ENCODE peak calls at places on chromosomes 7 and 10, in five cellular contexts. One of them, this sample, is unnamed.

GRCh38 chr10:98361131-98361633 is 53.8 kb downstream of the PYROXD2 start:
- DNase-seq in astrocyte of the cerebellum: peak; percentile 91
- DNase-seq in HS-5: peak; percentile 88
- DNase-seq in activated T-cell treated with anti-CD3 and anti-CD28 coated beads, Interleukin-2, amount 50 U/mL, for 24 hours: peak; percentile 34
- DNase-seq in progenitor cell of endocrine pancreas: no peak
- DNase-seq in this sample: peak; percentile 95

GRCh38 chr7:70384891-70385290 is 747.1 kb upstream of the GALNT17 start:
- DNase-seq in astrocyte of the cerebellum: peak; percentile 58
- DNase-seq in HS-5: no peak
- DNase-seq in activated T-cell treated with anti-CD3 and anti-CD28 coated beads, Interleukin-2, amount 50 U/mL, for 24 hours: no peak
- DNase-seq in progenitor cell of endocrine pancreas: no peak
- DNase-seq in this sample: no peak

GRCh38 chr10:79055892-79056291 is 12.9 kb upstream of the ZMIZ1 start:
- DNase-seq in astrocyte of the cerebellum: no peak
- DNase-seq in HS-5: no peak
- DNase-seq in activated T-cell treated with anti-CD3 and anti-CD28 coated beads, Interleukin-2, amount 50 U/mL, for 24 hours: no peak
- DNase-seq in progenitor cell of endocrine pancreas: no peak
- DNase-seq in this sample: no peak

GRCh38 chr10:33321516-33321915 is 13.0 kb downstream of the NRP1 start:
- DNase-seq in astrocyte of the cerebellum: no peak
- DNase-seq in HS-5: no peak
- DNase-seq in activated T-cell treated with anti-CD3 and anti-CD28 coated beads, Interleukin-2, amount 50 U/mL, for 24 hours: no peak
- DNase-seq in progenitor cell of endocrine pancreas: no peak
- DNase-seq in this sample: no peak

GRCh38 chr7:121832347-121832746 is 40.6 kb upstream of the PTPRZ1 start:
- DNase-seq in astrocyte of the cerebellum: no peak
- DNase-seq in HS-5: no peak
- DNase-seq in activated T-cell treated with anti-CD3 and anti-CD28 coated beads, Interleukin-2, amount 50 U/mL, for 24 hours: no peak
- DNase-seq in progenitor cell of endocrine pancreas: no peak
- DNase-seq in this sample: no peak

GRCh38 chr10:46222364-46222935 is 64.3 kb upstream of the ANTXRL start:
- DNase-seq in astrocyte of the cerebellum: no peak
- DNase-seq in HS-5: no peak
- DNase-seq in activated T-cell treated with anti-CD3 and anti-CD28 coated beads, Interleukin-2, amount 50 U/mL, for 24 hours: no peak
- DNase-seq in progenitor cell of endocrine pancreas: no peak
- DNase-seq in this sample: no peak

GRCh38 chr10:101778781-101779543 is 3.0 kb upstream of the FGF8 start:
- DNase-seq in astrocyte of the cerebellum: no peak
- DNase-seq in HS-5: no peak
- DNase-seq in activated T-cell treated with anti-CD3 and anti-CD28 coated beads, Interleukin-2, amount 50 U/mL, for 24 hours: peak; percentile 59
- DNase-seq in progenitor cell of endocrine pancreas: no peak
- DNase-seq in this sample: no peak

GRCh38 chr7:108824840-108825540 is 255.3 kb downstream of the DNAJB9 start:
- DNase-seq in astrocyte of the cerebellum: peak; percentile 96
- DNase-seq in HS-5: no peak
- DNase-seq in activated T-cell treated with anti-CD3 and anti-CD28 coated beads, Interleukin-2, amount 50 U/mL, for 24 hours: no peak
- DNase-seq in progenitor cell of endocrine pancreas: no peak
- DNase-seq in this sample: no peak

GRCh38 chr7:107151538-107151937 is 17.3 kb upstream of the HBP1 start:
- DNase-seq in astrocyte of the cerebellum: no peak
- DNase-seq in HS-5: no peak
- DNase-seq in activated T-cell treated with anti-CD3 and anti-CD28 coated beads, Interleukin-2, amount 50 U/mL, for 24 hours: no peak
- DNase-seq in progenitor cell of endocrine pancreas: no peak
- DNase-seq in this sample: no peak

GRCh38 chr7:103381280-103382061 is 34.0 kb downstream of the PSMC2 start:
- DNase-seq in astrocyte of the cerebellum: no peak
- DNase-seq in HS-5: no peak
- DNase-seq in activated T-cell treated with anti-CD3 and anti-CD28 coated beads, Interleukin-2, amount 50 U/mL, for 24 hours: no peak
- DNase-seq in progenitor cell of endocrine pancreas: no peak
- DNase-seq in this sample: no peak

GRCh38 chr10:23516530-23516929 is 77.7 kb downstream of the OTUD1 start:
- DNase-seq in astrocyte of the cerebellum: peak; percentile 1
- DNase-seq in HS-5: no peak
- DNase-seq in activated T-cell treated with anti-CD3 and anti-CD28 coated beads, Interleukin-2, amount 50 U/mL, for 24 hours: no peak
- DNase-seq in progenitor cell of endocrine pancreas: no peak
- DNase-seq in this sample: no peak

GRCh38 chr10:28925154-28925663 is 247.9 kb downstream of the BAMBI start:
- DNase-seq in astrocyte of the cerebellum: no peak
- DNase-seq in HS-5: no peak
- DNase-seq in activated T-cell treated with anti-CD3 and anti-CD28 coated beads, Interleukin-2, amount 50 U/mL, for 24 hours: no peak
- DNase-seq in progenitor cell of endocrine pancreas: no peak
- DNase-seq in this sample: no peak

GRCh38 chr7:22275574-22276150 is 81.3 kb downstream of the RAPGEF5 start:
- DNase-seq in astrocyte of the cerebellum: no peak
- DNase-seq in HS-5: no peak
- DNase-seq in activated T-cell treated with anti-CD3 and anti-CD28 coated beads, Interleukin-2, amount 50 U/mL, for 24 hours: no peak
- DNase-seq in progenitor cell of endocrine pancreas: no peak
- DNase-seq in this sample: no peak

GRCh38 chr7:143054621-143055020 is 2.5 kb downstream of the OR6V1 start:
- DNase-seq in astrocyte of the cerebellum: no peak
- DNase-seq in HS-5: no peak
- DNase-seq in activated T-cell treated with anti-CD3 and anti-CD28 coated beads, Interleukin-2, amount 50 U/mL, for 24 hours: no peak
- DNase-seq in progenitor cell of endocrine pancreas: no peak
- DNase-seq in this sample: no peak

GRCh38 chr7:132614428-132615076 is 38.3 kb upstream of the PLXNA4 start:
- DNase-seq in astrocyte of the cerebellum: no peak
- DNase-seq in HS-5: no peak
- DNase-seq in activated T-cell treated with anti-CD3 and anti-CD28 coated beads, Interleukin-2, amount 50 U/mL, for 24 hours: no peak
- DNase-seq in progenitor cell of endocrine pancreas: no peak
- DNase-seq in this sample: no peak

GRCh38 chr7:113113912-113114311 is 4.4 kb downstream of the SMIM30 start:
- DNase-seq in astrocyte of the cerebellum: no peak
- DNase-seq in HS-5: no peak
- DNase-seq in activated T-cell treated with anti-CD3 and anti-CD28 coated beads, Interleukin-2, amount 50 U/mL, for 24 hours: no peak
- DNase-seq in progenitor cell of endocrine pancreas: no peak
- DNase-seq in this sample: no peak

GRCh38 chr10:6383099-6383812 is 180.5 kb downstream of the PFKFB3 start:
- DNase-seq in astrocyte of the cerebellum: no peak
- DNase-seq in HS-5: no peak
- DNase-seq in activated T-cell treated with anti-CD3 and anti-CD28 coated beads, Interleukin-2, amount 50 U/mL, for 24 hours: no peak
- DNase-seq in progenitor cell of endocrine pancreas: no peak
- DNase-seq in this sample: no peak

GRCh38 chr10:113978802-113979201 is 64.9 kb upstream of the ADRB1 start:
- DNase-seq in astrocyte of the cerebellum: no peak
- DNase-seq in HS-5: no peak
- DNase-seq in activated T-cell treated with anti-CD3 and anti-CD28 coated beads, Interleukin-2, amount 50 U/mL, for 24 hours: no peak
- DNase-seq in progenitor cell of endocrine pancreas: no peak
- DNase-seq in this sample: no peak

GRCh38 chr7:111370002-111370401 is 192.3 kb downstream of the IMMP2L start:
- DNase-seq in astrocyte of the cerebellum: no peak
- DNase-seq in HS-5: no peak
- DNase-seq in activated T-cell treated with anti-CD3 and anti-CD28 coated beads, Interleukin-2, amount 50 U/mL, for 24 hours: no peak
- DNase-seq in progenitor cell of endocrine pancreas: no peak
- DNase-seq in this sample: no peak

GRCh38 chr7:47125529-47125928 is 456.4 kb downstream of the TNS3 start:
- DNase-seq in astrocyte of the cerebellum: no peak
- DNase-seq in HS-5: no peak
- DNase-seq in activated T-cell treated with anti-CD3 and anti-CD28 coated beads, Interleukin-2, amount 50 U/mL, for 24 hours: no peak
- DNase-seq in progenitor cell of endocrine pancreas: no peak
- DNase-seq in this sample: no peak

GRCh38 chr10:75137533-75138438 is 26.3 kb downstream of the SAMD8 start:
- DNase-seq in astrocyte of the cerebellum: peak; percentile 27
- DNase-seq in HS-5: peak; percentile 38
- DNase-seq in activated T-cell treated with anti-CD3 and anti-CD28 coated beads, Interleukin-2, amount 50 U/mL, for 24 hours: no peak
- DNase-seq in progenitor cell of endocrine pancreas: no peak
- DNase-seq in this sample: no peak

GRCh38 chr7:102272075-102272916 is 14.4 kb upstream of the SH2B2 start:
- DNase-seq in astrocyte of the cerebellum: peak; percentile 33
- DNase-seq in HS-5: no peak
- DNase-seq in activated T-cell treated with anti-CD3 and anti-CD28 coated beads, Interleukin-2, amount 50 U/mL, for 24 hours: peak; percentile 85
- DNase-seq in progenitor cell of endocrine pancreas: peak; percentile 76
- DNase-seq in this sample: no peak

This sample was measured in NCI-H510A.